ENCODE peak calls at places on chromosomes 3 and 15, in four cellular contexts. N is GM23338, V is AG04449, I is astrocyte. B is an unnamed sample.

GRCh38 chr15:91200101-91200754 is 100.2 kb downstream of the SV2B start:
- DNase-seq in N (no peak), I (no peak), V (no peak), B (no peak)

GRCh38 chr3:18188491-18188890 is 236.6 kb downstream of the SATB1 start:
- DNase-seq in N (no peak), V (no peak), I (no peak), B (no peak)

GRCh38 chr3:29705906-29706507 is 425.1 kb downstream of the RBMS3 start:
- DNase-seq in N (no peak), V (no peak), I (no peak), B (no peak)

GRCh38 chr15:69766156-69766555 is 313.5 kb downstream of the RPLP1 start:
- DNase-seq in V (no peak), I (no peak), N (no peak), B (no peak)

GRCh38 chr15:91866971-91867372 is 13.5 kb downstream of the SLCO3A1 start:
- DNase-seq in I (no peak), N (no peak), V (no peak), B (no peak)

GRCh38 chr3:89043406-89043947 is 63.9 kb upstream of the EPHA3 start:
- DNase-seq in V (no peak), I (no peak), N (no peak), B (no peak)

GRCh38 chr3:172106989-172107388 is 67.6 kb downstream of the FNDC3B start:
- DNase-seq in N (no peak), I (peak; percentile 61), V (no peak), B (no peak)

GRCh38 chr15:48406240-48406891 is 75.1 kb downstream of the DUT start:
- DNase-seq in I (no peak), N (no peak), V (no peak), B (no peak)

DNA sequence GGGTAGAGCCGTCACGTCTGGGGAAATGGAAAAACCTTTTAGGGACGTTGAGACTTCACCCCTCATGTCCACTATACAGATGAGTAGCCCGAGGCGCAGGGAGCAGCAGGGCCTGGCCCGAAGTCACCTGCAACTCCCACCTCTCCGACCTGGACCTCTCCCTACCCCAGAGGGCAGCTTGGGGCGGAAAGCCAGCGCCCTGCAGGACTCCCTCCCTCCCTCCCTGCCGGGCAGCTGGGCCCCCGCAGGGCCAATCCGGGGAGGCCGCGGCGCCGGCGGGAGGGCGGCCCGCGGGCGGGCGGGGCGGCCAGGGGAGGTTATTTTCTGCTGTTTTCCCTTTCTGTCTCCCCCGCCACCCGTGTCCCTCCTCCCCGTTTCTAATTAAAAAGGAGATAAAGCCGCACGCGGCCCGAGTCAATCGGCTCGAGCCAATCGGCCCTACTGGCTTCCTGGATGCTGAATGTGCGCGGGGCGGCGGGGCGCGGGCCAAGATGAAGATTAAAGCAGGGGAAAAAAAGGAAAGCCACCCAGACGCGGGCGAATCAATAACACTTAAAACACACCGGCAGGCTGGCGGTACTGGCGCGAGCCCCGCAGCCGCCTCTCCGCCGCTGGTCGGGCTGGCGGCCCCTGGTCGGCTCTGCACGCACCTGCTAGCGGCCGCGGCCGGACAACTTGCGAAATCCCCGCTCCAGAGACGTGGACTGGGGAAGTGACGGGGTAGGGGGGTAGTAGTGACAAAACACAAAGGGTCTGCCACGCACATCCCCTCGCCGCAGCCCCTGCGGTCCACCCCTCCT is 1.8 kb downstream of the WNT7A start:
- DNase-seq in V (no peak), N (peak; percentile 41), I (no peak), B (no peak)
- H3K4me3 ChIP-seq in V (no peak overlapping the region), N (peak overlapping the region; percentile 73), I (no peak overlapping the region), B (peak overlapping the region; percentile 61)

GRCh38 chr3:106691476-106691875 is 685.8 kb upstream of the CCDC54 start:
- DNase-seq in I (peak; percentile 10), N (no peak), V (no peak), B (no peak)
- TF ChIP-seq CTCF in I (no peak), N (no peak), V (no peak), B (no peak)

GRCh38 chr3:52532838-52533622 is 627 bp downstream of the NT5DC2 start:
- DNase-seq in I (no peak), N (peak; percentile 70), V (no peak), B (no peak)

GRCh38 chr3:52533623-52534280 is at the start of gene NT5DC2:
- DNase-seq in N (peak; percentile 77), I (peak; percentile 27), V (no peak), B (no peak)

GRCh38 chr3:52536112-52536368 is 365 bp upstream of the UQCC5 start:
- DNase-seq in V (no peak), N (no peak), I (no peak), B (no peak)

GRCh38 chr3:52535411-52536111 is 844 bp upstream of the UQCC5 start:
- DNase-seq in I (no peak), N (no peak), V (no peak), B (no peak)

GRCh38 chr3:52534281-52535183 is 875 bp upstream of the NT5DC2 start:
- DNase-seq in N (peak; percentile 64), V (no peak), I (no peak), B (no peak)
- H3K4me3 ChIP-seq in N (peak overlapping the region; percentile 79), V (peak overlapping the region; percentile 66), I (peak overlapping the region; percentile 61), B (peak overlapping the region; percentile 79)

GRCh38 chr15:57504599-57504940 is 87.1 kb upstream of the MYZAP start:
- DNase-seq in I (no peak), N (no peak), V (no peak), B (no peak)
- TF ChIP-seq CTCF in I (no peak), N (no peak), V (no peak), B (no peak)

GRCh38 chr3:158792709-158793108 is 9.1 kb upstream of the MFSD1 start:
- DNase-seq in N (no peak), I (peak; percentile 97), V (peak; percentile 87), B (no peak)
- H3K4me3 ChIP-seq in N (no peak overlapping the region), I (no peak overlapping the region), V (no peak overlapping the region), B (no peak overlapping the region)

GRCh38 chr3:184284696-184285095 is 8.9 kb downstream of the ECE2 start:
- DNase-seq in I (peak; percentile 53), V (peak; percentile 26), N (peak; percentile 95), B (peak; percentile 6)
- TF ChIP-seq CTCF in I (peak; percentile 39), V (peak; percentile 34), N (peak; percentile 64), B (peak; percentile 70)

GRCh38 chr3:187027531-187027936 is 97.2 kb downstream of the ST6GAL1 start:
- DNase-seq in I (no peak), N (no peak), V (no peak), B (no peak)

GRCh38 chr3:187025254-187025655 is 94.9 kb downstream of the ST6GAL1 start:
- DNase-seq in V (no peak), N (no peak), I (no peak), B (no peak)

GRCh38 chr3:187024561-187025226 is 94.4 kb downstream of the ST6GAL1 start:
- DNase-seq in I (no peak), N (no peak), V (no peak), B (no peak)

GRCh38 chr3:187025656-187026320 is 95.5 kb downstream of the ST6GAL1 start:
- DNase-seq in I (no peak), N (no peak), V (no peak), B (no peak)

DNA sequence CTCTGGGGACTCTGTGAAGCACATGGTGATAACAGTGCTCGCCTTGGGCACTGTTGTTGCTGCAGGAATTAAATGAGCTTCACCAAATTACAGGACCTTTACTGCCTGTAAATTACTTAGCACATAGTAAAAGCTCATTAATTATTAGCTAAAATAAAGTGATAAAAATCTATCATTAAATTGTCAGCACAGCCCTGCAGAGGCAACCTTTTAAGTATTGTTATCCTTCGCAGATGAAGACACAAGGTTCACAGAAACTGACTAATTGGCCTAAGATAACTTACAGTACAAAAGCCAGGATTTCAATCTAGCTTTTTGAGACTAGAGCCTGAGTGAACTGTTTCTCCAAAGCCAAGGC is 96.0 kb downstream of the ST6GAL1 start:
- DNase-seq in I (no peak), N (no peak), V (no peak), B (no peak)
- H3K4me3 ChIP-seq in I (no peak overlapping the region), N (no peak overlapping the region), V (no peak overlapping the region), B (no peak overlapping the region)

GRCh38 chr3:152539191-152539764 is 270.5 kb downstream of the MBNL1 start:
- DNase-seq in V (no peak), N (peak; percentile 36), I (no peak), B (no peak)
- TF ChIP-seq CTCF in V (no peak), N (peak; percentile 60), I (no peak), B (peak; percentile 39)

GRCh38 chr3:107985496-107985895 is 105.3 kb downstream of the CD47 start:
- DNase-seq in V (no peak), I (no peak), N (no peak), B (no peak)
- H3K4me3 ChIP-seq in V (no peak overlapping the region), I (no peak overlapping the region), N (no peak overlapping the region), B (no peak overlapping the region)